ENCODE peak calls at places on chromosomes 3 and 15, in seven cellular contexts. P is A549, Y is nucleus accumbens, G is mesendoderm, E is nephron progenitor cell, X is fibroblast of mammary gland, M is OCI-LY7. C is an unnamed sample.

GRCh38 chr3:120147072-120147871 is 53.0 kb upstream of the GSK3B start:
- DNase-seq in P (no peak), Y (no peak), G (peak), E (no peak), X (no peak), M (peak), C (no peak)

GRCh38 chr15:61659571-61660190 is 400.6 kb downstream of the VPS13C start:
- DNase-seq in P (no peak), Y (no peak), G (no peak), E (no peak), X (peak), M (no peak), C (no peak)

GRCh38 chr15:61830536-61831330 is 229.5 kb downstream of the VPS13C start:
- DNase-seq in P (no peak), Y (no peak), G (no peak), E (no peak), X (no peak), M (no peak), C (no peak)

GRCh38 chr3:12758025-12758830 is 831 bp downstream of the TMEM40 start:
- DNase-seq in P (no peak), Y (no peak), G (no peak), E (no peak), X (peak), M (no peak), C (no peak)

GRCh38 chr3:192892981-192893827 is 24.5 kb downstream of the MB21D2 start:
- DNase-seq in P (peak), Y (no peak), G (peak), E (peak), X (peak), M (no peak), C (no peak)

GRCh38 chr15:68820589-68821189 is at the start of gene ANP32A:
- DNase-seq in P (peak), Y (peak), G (peak), E (peak), X (peak), M (peak), C (peak)

GRCh38 chr3:157542711-157543485 is 39.7 kb upstream of the VEPH1 start:
- DNase-seq in P (peak), Y (no peak), G (peak), E (peak), X (peak), M (no peak), C (peak)

GRCh38 chr3:181569356-181569940 is 142.3 kb upstream of the SOX2 start:
- DNase-seq in P (no peak), Y (no peak), G (no peak), E (no peak), X (no peak), M (no peak), C (no peak)

GRCh38 chr3:126958638-126959085 is 24.3 kb upstream of the PLXNA1 start:
- DNase-seq in P (no peak), Y (no peak), G (no peak), E (no peak), X (no peak), M (no peak), C (no peak)

GRCh38 chr15:72284781-72285180 is 12.4 kb upstream of the PARP6 start:
- DNase-seq in P (no peak), Y (no peak), G (no peak), E (no peak), X (peak), M (no peak), C (no peak)

GRCh38 chr3:105367063-105367405 is 325 bp downstream of the ALCAM start:
- DNase-seq in P (peak), Y (no peak), G (no peak), E (peak), X (no peak), M (peak), C (peak)

GRCh38 chr15:65312400-65312916 is 8.0 kb downstream of the RNU5B-1 start:
- DNase-seq in P (no peak), Y (no peak), G (no peak), E (peak), X (no peak), M (no peak), C (peak)

GRCh38 chr3:15521573-15521965 is at the start of gene COLQ:
- DNase-seq in P (no peak), Y (no peak), G (peak), E (peak), X (no peak), M (no peak), C (no peak)

GRCh38 chr3:179451335-179452165 is at the start of gene GNB4:
- DNase-seq in P (peak), Y (peak), G (peak), E (peak), X (peak), M (peak), C (peak)

GRCh38 chr15:42796955-42797779 is 60.2 kb upstream of the CDAN1 start:
- DNase-seq in P (no peak), Y (no peak), G (peak), E (no peak), X (peak), M (no peak), C (no peak)

GRCh38 chr15:71708741-71709140 is 101.6 kb upstream of the NR2E3 start:
- DNase-seq in P (no peak), Y (no peak), G (no peak), E (no peak), X (peak), M (no peak), C (no peak)

GRCh38 chr15:71458089-71458660 is 342.9 kb downstream of the THSD4 start:
- DNase-seq in P (no peak), Y (no peak), G (no peak), E (no peak), X (no peak), M (no peak), C (no peak)

GRCh38 chr3:134360046-134360445 is 14.2 kb downstream of the AMOTL2 start:
- DNase-seq in P (no peak), Y (no peak), G (no peak), E (no peak), X (no peak), M (no peak), C (no peak)

GRCh38 chr15:92832992-92833438 is 67.1 kb upstream of the CHD2 start:
- DNase-seq in P (no peak), Y (no peak), G (no peak), E (no peak), X (no peak), M (peak), C (no peak)

GRCh38 chr15:58595516-58596238 is 153.8 kb downstream of the ADAM10 start:
- DNase-seq in P (no peak), Y (no peak), G (no peak), E (no peak), X (no peak), M (no peak), C (no peak)

GRCh38 chr3:124409650-124410275 is 320.5 kb upstream of the UMPS start:
- DNase-seq in P (peak), Y (no peak), G (peak), E (no peak), X (no peak), M (no peak), C (peak)

GRCh38 chr3:127095774-127096173 is 97.2 kb upstream of the PRR23E start:
- DNase-seq in P (no peak), Y (no peak), G (no peak), E (no peak), X (no peak), M (no peak), C (no peak)

GRCh38 chr3:138114988-138115971 is at the start of gene DZIP1L:
- DNase-seq in P (peak), Y (no peak), G (peak), E (peak), X (peak), M (no peak), C (peak)

GRCh38 chr3:146384786-146385185 is 84.6 kb downstream of the PLSCR2 start:
- DNase-seq in P (no peak), Y (no peak), G (no peak), E (no peak), X (no peak), M (no peak), C (no peak)

GRCh38 chr3:127788436-127788835 is 33.9 kb downstream of the MGLL start:
- DNase-seq in P (no peak), Y (no peak), G (no peak), E (no peak), X (no peak), M (no peak), C (no peak)

GRCh38 chr15:36156855-36157521 is 422.4 kb upstream of the CDIN1 start:
- DNase-seq in P (no peak), Y (no peak), G (peak), E (no peak), X (peak), M (no peak), C (no peak)

GRCh38 chr3:119148493-119149180 is 2.7 kb downstream of the TEX55 start:
- DNase-seq in P (no peak), Y (no peak), G (no peak), E (no peak), X (peak), M (no peak), C (no peak)

C was measured in HuH-7.5.